ENCODE peak calls at places on chromosomes 6 and 20, in five cellular contexts. One of them, this sample, is unnamed.

GRCh38 chr6:90319044-90319443 is 22.4 kb upstream of the BACH2 start:
- DNase-seq in H1: no peak
- DNase-seq in HepG2: no peak
- DNase-seq in GM12878: no peak
- DNase-seq in K562: peak
- DNase-seq in this sample: no peak

GRCh38 chr6:44064089-44064947 is 62.9 kb downstream of the MRPL14 start:
- DNase-seq in H1: no peak
- DNase-seq in HepG2: peak
- DNase-seq in GM12878: no peak
- DNase-seq in K562: peak
- DNase-seq in this sample: no peak

GRCh38 chr6:129882510-129883023 is 21.5 kb upstream of the TMEM244 start:
- DNase-seq in K562: no peak
- DNase-seq in HepG2: no peak
- DNase-seq in GM12878: peak
- DNase-seq in H1: no peak
- DNase-seq in this sample: no peak

GRCh38 chr6:35052694-35053565 is 88.2 kb downstream of the TCP11 start:
- DNase-seq in H1: no peak
- DNase-seq in GM12878: no peak
- DNase-seq in K562: no peak
- DNase-seq in HepG2: no peak
- DNase-seq in this sample: no peak

GRCh38 chr6:108302371-108302770 is 7.5 kb downstream of the AFG1L start:
- DNase-seq in HepG2: no peak
- DNase-seq in GM12878: no peak
- DNase-seq in H1: no peak
- DNase-seq in K562: no peak
- DNase-seq in this sample: no peak

GRCh38 chr6:81683928-81684327 is 68.6 kb downstream of the TENT5A start:
- DNase-seq in H1: no peak
- DNase-seq in HepG2: no peak
- DNase-seq in GM12878: no peak
- DNase-seq in K562: no peak
- DNase-seq in this sample: no peak

GRCh38 chr20:235891-236290 is 8.8 kb downstream of the DEFB129 start:
- DNase-seq in K562: no peak
- DNase-seq in HepG2: no peak
- DNase-seq in H1: no peak
- DNase-seq in GM12878: no peak
- DNase-seq in this sample: no peak

GRCh38 chr6:149429427-149430360 is 29.6 kb downstream of the SUMO4 start:
- DNase-seq in GM12878: no peak
- DNase-seq in H1: peak
- DNase-seq in K562: no peak
- DNase-seq in HepG2: no peak
- DNase-seq in this sample: no peak

GRCh38 chr6:31740397-31741223 is 805 bp downstream of the MSH5 start:
- DNase-seq in K562: peak
- DNase-seq in H1: no peak
- DNase-seq in HepG2: no peak
- DNase-seq in GM12878: no peak
- DNase-seq in this sample: no peak

GRCh38 chr20:47857142-47857993 is 72.1 kb upstream of the SULF2 start:
- DNase-seq in H1: no peak
- DNase-seq in GM12878: no peak
- DNase-seq in K562: peak
- DNase-seq in HepG2: peak
- DNase-seq in this sample: no peak

GRCh38 chr6:103122766-103123601 is 1729.5 kb downstream of the GRIK2 start:
- DNase-seq in GM12878: no peak
- DNase-seq in K562: peak
- DNase-seq in HepG2: peak
- DNase-seq in H1: peak
- DNase-seq in this sample: peak

GRCh38 chr20:10513931-10514575 is 78.9 kb downstream of the SLX4IP start:
- DNase-seq in K562: no peak
- DNase-seq in H1: no peak
- DNase-seq in HepG2: no peak
- DNase-seq in GM12878: no peak
- DNase-seq in this sample: no peak

GRCh38 chr6:90411292-90411781 is 114.7 kb upstream of the BACH2 start:
- DNase-seq in H1: no peak
- DNase-seq in GM12878: peak
- DNase-seq in K562: peak
- DNase-seq in HepG2: no peak
- DNase-seq in this sample: peak

GRCh38 chr6:43811101-43812099 is 41.4 kb downstream of the VEGFA start:
- DNase-seq in H1: no peak
- DNase-seq in HepG2: no peak
- DNase-seq in GM12878: no peak
- DNase-seq in K562: peak
- DNase-seq in this sample: no peak

GRCh38 chr6:23365732-23366131 is 760.3 kb upstream of the NRSN1 start:
- DNase-seq in HepG2: no peak
- DNase-seq in H1: no peak
- DNase-seq in K562: no peak
- DNase-seq in GM12878: no peak
- DNase-seq in this sample: no peak

GRCh38 chr20:32970973-32971300 is 33.3 kb downstream of the SUN5 start:
- DNase-seq in H1: peak
- DNase-seq in HepG2: no peak
- DNase-seq in GM12878: no peak
- DNase-seq in K562: no peak
- DNase-seq in this sample: no peak

GRCh38 chr20:36856691-36857635 is 19.0 kb upstream of the TLDC2 start:
- DNase-seq in GM12878: no peak
- DNase-seq in H1: no peak
- DNase-seq in K562: no peak
- DNase-seq in HepG2: no peak
- DNase-seq in this sample: no peak

DNA sequence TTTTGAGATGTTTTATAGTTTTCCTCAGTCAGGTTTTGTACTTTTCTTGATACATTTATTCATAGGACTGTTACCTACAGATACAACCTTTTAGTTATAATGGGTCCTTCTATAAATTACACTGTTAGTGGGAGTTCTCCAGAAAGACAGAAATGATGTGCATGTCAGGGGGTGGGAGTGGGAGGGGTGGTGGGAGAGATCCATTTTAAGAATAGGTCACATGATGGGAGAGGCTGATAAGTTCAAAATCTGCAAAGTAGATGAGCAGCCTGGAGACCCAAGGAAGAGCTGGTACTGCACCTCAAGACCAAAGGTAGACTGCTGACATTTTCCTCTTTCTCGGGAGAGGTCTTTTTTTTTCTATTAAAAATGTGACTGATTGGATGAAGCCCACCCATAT is 408.0 kb upstream of the GJE1 start:
- DNase-seq in HepG2: no peak
- DNase-seq in H1: no peak
- DNase-seq in K562: no peak
- DNase-seq in GM12878: no peak
- DNase-seq in this sample: no peak
- TF ChIP-seq ATF3 in HepG2: no peak
- TF ChIP-seq ATF3 in H1: no peak
- TF ChIP-seq ATF3 in K562: no peak
- TF ChIP-seq ATF3 in GM12878: no peak
- TF ChIP-seq ATF3 in this sample: no peak

DNA sequence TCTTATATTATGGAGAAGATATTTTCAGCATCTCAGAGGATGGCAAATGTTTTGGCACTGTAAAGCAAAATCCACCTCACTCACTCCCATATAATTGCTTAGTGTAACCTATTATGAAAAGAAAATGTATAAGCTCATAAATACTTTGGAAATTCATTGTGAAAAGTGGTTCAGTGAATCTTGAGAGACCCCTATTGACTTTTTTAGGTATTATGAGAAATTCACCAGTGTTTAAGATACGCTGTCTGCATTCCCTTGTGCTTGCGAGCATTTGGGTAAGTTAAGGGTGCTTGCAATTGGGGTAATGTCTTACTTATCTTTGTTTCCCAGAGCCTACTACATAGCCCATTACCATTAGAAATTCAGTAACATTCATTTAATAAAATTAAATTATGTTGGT is 66.3 kb upstream of the BMP5 start:
- DNase-seq in HepG2: no peak
- DNase-seq in K562: no peak
- DNase-seq in H1: no peak
- DNase-seq in GM12878: no peak
- DNase-seq in this sample: no peak
- TF ChIP-seq ZNF274 in HepG2: no peak
- TF ChIP-seq ZNF274 in K562: no peak
- TF ChIP-seq ZNF274 in H1: no peak
- TF ChIP-seq ZNF274 in GM12878: no peak
- TF ChIP-seq ZNF274 in this sample: no peak

DNA sequence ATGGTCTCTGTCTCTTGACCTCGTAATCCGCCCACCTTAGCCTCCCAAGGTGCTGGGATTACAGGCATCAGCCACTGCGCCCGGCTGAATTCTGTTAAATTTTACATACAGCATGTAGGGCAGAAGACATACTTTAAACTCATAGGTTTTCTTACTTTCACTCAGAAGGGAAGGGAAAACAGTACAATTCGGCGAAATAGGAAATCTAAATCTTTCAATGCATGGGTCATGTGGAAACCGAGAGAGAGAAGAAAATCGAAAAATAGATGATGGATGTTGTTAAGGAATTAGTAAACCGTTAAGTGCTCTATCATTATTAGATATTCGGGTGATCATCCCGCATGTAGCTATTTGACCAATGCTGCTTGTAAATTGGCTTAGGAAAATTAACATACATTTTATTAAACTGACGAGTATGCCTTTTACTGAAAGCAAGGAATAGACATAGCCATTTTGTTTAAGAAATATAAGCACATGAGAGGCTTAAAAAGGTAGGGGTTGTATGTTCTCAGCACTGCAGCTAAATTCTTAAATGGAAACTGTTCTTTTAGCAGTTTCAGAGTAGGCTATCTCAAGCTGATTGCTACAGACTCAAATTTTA is 164.7 kb upstream of the AGPAT4 start:
- DNase-seq in H1: no peak
- DNase-seq in GM12878: no peak
- DNase-seq in K562: no peak
- DNase-seq in HepG2: no peak
- DNase-seq in this sample: no peak
- H3K4me2 ChIP-seq in H1: no peak
- H3K4me2 ChIP-seq in GM12878: no peak
- H3K4me2 ChIP-seq in K562: peak
- H3K4me2 ChIP-seq in HepG2: no peak
- H3K4me2 ChIP-seq in this sample: peak

DNA sequence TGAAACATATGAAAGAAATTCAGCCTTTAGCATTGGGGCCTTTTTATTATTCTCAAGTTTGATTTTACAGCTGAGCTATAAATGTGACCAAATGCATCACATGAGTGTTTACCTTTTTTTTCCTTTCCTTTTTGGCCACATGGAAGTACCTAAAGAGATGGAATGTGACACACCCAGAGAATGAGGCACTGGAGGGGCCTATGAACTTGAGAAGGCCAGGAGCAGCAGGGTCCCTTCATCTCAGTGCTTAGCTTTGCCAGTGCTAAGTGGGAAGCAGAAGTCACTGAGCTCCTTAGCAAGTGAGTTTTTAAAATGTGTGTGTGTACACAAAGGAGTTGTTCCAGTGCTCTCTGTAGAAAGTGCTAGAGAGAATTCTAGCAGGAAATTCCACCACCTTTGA is 44.7 kb downstream of the RREB1 start:
- DNase-seq in HepG2: no peak
- DNase-seq in K562: peak
- DNase-seq in GM12878: no peak
- DNase-seq in H1: no peak
- DNase-seq in this sample: no peak
- TF ChIP-seq ATF3 in HepG2: no peak
- TF ChIP-seq ATF3 in K562: no peak
- TF ChIP-seq ATF3 in GM12878: no peak
- TF ChIP-seq ATF3 in H1: no peak
- TF ChIP-seq ATF3 in this sample: no peak

DNA sequence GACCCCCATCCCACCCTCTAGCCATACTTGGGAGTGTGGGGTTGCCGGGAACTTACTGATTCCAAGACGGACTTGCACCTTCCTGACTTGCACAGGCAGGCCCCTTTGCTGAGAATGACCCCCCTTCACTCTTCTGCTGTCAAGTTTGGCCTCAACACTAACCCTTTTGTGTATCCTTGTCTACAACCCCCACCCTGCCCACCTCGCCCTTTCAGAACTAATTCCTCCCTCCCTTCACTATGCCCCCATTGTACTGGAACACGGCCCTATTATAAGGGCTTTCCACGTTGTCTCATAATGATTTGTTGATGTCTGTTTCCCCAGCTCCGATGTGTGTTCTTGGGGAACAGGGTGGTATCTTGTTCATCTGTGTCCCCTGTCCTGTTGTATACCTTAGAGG is 4.4 kb upstream of the NEDD9 start:
- DNase-seq in K562: no peak
- DNase-seq in H1: no peak
- DNase-seq in GM12878: no peak
- DNase-seq in HepG2: no peak
- DNase-seq in this sample: no peak
- TF ChIP-seq ZNF274 in K562: no peak
- TF ChIP-seq ZNF274 in H1: no peak
- TF ChIP-seq ZNF274 in GM12878: no peak
- TF ChIP-seq ZNF274 in HepG2: no peak
- TF ChIP-seq ZNF274 in this sample: no peak

GRCh38 chr20:59159822-59160740 is 3.5 kb upstream of the ZNF831 start:
- DNase-seq in HepG2: no peak
- DNase-seq in K562: no peak
- DNase-seq in GM12878: no peak
- DNase-seq in H1: no peak
- DNase-seq in this sample: no peak
- H3K4me2 ChIP-seq in HepG2: no peak
- H3K4me2 ChIP-seq in K562: no peak
- H3K4me2 ChIP-seq in GM12878: no peak
- H3K4me2 ChIP-seq in H1: no peak
- H3K4me2 ChIP-seq in this sample: no peak

DNA sequence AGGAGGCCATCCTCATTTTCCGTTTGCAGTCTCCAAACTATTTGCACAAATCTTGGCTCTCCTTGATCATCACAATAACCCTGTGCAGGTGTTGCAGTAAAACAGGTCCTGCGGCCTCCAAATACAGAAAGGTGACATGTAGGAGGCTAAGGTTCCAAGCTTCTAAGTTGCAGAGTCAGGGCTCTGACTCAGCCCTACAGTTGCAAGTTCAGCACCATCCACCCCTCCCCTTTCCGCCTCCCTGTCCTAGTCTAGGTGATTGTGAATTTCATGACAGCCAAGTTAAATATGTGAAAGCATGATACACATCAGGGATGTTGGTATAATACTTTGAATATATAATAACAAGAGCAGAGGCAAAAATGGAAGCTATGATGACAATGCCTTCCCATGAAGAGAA is 317.3 kb upstream of the CDH4 start:
- DNase-seq in HepG2: no peak
- DNase-seq in K562: no peak
- DNase-seq in GM12878: no peak
- DNase-seq in H1: no peak
- DNase-seq in this sample: no peak
- TF ChIP-seq ATF3 in HepG2: no peak
- TF ChIP-seq ATF3 in K562: no peak
- TF ChIP-seq ATF3 in GM12878: no peak
- TF ChIP-seq ATF3 in H1: no peak
- TF ChIP-seq ATF3 in this sample: no peak

This sample was measured in HCT116.